ENCODE peak calls at places on chromosomes 6 and 20, in five cellular contexts. S is heart left ventricle, I is H7, C is tibial nerve, J is right lobe of liver. T is an unnamed sample. For H3K27me3, the result is how much of the 10 kb centered on the place peaks cover.

GRCh38 chr20:50390685-50391443 is 119.3 kb upstream of the PTPN1 start:
- DNase-seq in S (no peak), I (no peak), J (no peak), C (no peak), T (no peak)

GRCh38 chr6:17656644-17657043 is 50.1 kb downstream of the NUP153 start:
- DNase-seq in I (no peak), S (no peak), J (no peak), C (no peak), T (no peak)

GRCh38 chr6:84772428-84773132 is 8.2 kb upstream of the TBX18 start:
- DNase-seq in C (no peak), I (peak), S (no peak), J (no peak), T (no peak)

GRCh38 chr20:38805502-38805957 is at the start of gene PPP1R16B:
- DNase-seq in C (no peak), J (peak), I (peak), S (peak), T (no peak)

GRCh38 chr6:127022297-127022696 is 96.2 kb upstream of the RSPO3 start:
- DNase-seq in C (no peak), J (no peak), I (no peak), S (no peak), T (no peak)

GRCh38 chr6:11033825-11034224 is 10.3 kb downstream of the ELOVL2 start:
- DNase-seq in C (no peak), I (no peak), J (no peak), S (no peak), T (peak)

GRCh38 chr20:1802385-1803215 is 92.6 kb upstream of the SIRPA start:
- DNase-seq in C (peak), S (peak), J (peak), I (peak), T (peak)

GRCh38 chr6:125942677-125943527 is 13.7 kb upstream of the HINT3 start:
- DNase-seq in S (no peak), I (no peak), C (no peak), J (no peak), T (no peak)

GRCh38 chr6:26157150-26157837 is 70.1 kb downstream of the HFE start:
- DNase-seq in I (peak), S (peak), C (peak), J (peak), T (no peak)

GRCh38 chr6:14759976-14760672 is 485.7 kb upstream of the JARID2 start:
- DNase-seq in S (no peak), I (no peak), C (no peak), J (no peak), T (no peak)

GRCh38 chr6:439681-440167 is 48.2 kb downstream of the IRF4 start:
- DNase-seq in J (no peak), C (peak), I (no peak), S (peak), T (no peak)

GRCh38 chr20:19937651-19938420 is 79.3 kb upstream of the NAA20 start:
- DNase-seq in S (no peak), J (no peak), I (no peak), C (no peak), T (no peak)

GRCh38 chr6:158039571-158040050 is 57.9 kb downstream of the SYNJ2 start:
- DNase-seq in C (no peak), I (peak), J (no peak), S (peak), T (no peak)

GRCh38 chr6:25056130-25056529 is 120.4 kb upstream of the RIPOR2 start:
- DNase-seq in C (no peak), J (no peak), I (no peak), S (peak), T (no peak)

GRCh38 chr20:54208492-54209044 is 681 bp downstream of the PFDN4 start:
- DNase-seq in I (peak), S (no peak), C (no peak), J (no peak), T (no peak)

GRCh38 chr6:95232477-95232876 is 344.9 kb upstream of the MANEA start:
- DNase-seq in C (no peak), I (no peak), J (no peak), S (no peak), T (no peak)

DNA sequence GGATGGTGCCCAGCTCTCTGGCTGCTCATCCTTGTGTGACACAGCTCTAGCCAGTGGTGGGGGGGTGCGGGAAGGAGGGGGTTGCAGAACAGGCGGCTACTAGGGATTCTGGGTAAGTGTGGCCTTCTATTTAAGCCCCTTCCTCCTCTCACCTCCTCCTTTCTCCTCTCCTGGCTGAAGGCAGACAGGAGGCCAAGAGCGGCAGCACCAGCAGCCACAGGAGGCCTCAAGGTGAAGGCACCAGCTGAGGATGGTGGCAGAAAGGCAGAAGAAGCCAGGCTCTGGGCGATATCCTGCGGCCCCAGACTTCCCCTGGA is 430.2 kb downstream of the PREX1 start:
- DNase-seq in J (no peak), C (no peak), I (no peak), S (peak), T (no peak)
- H3K27me3 ChIP-seq in J (under half), C (under half), I (under half), S (under half), T (under half)

GRCh38 chr20:62597416-62598115 is 44.7 kb upstream of the SLCO4A1 start:
- DNase-seq in J (no peak), S (no peak), I (no peak), C (no peak), T (no peak)

GRCh38 chr20:62595491-62595890 is 46.8 kb upstream of the SLCO4A1 start:
- DNase-seq in J (no peak), C (no peak), I (no peak), S (peak), T (no peak)

GRCh38 chr20:62595069-62595468 is 47.2 kb upstream of the SLCO4A1 start:
- DNase-seq in J (no peak), I (no peak), C (no peak), S (no peak), T (no peak)

GRCh38 chr20:62596921-62597320 is 45.4 kb upstream of the SLCO4A1 start:
- DNase-seq in C (no peak), I (no peak), J (no peak), S (no peak), T (no peak)

GRCh38 chr20:62596486-62596885 is 45.8 kb upstream of the SLCO4A1 start:
- DNase-seq in S (no peak), C (no peak), I (no peak), J (no peak), T (no peak)
- H3K27me3 ChIP-seq in S (under half), C (under half), I (under half), J (under half), T (under half)

GRCh38 chr6:50821431-50822077 is 2.9 kb downstream of the TFAP2B start:
- DNase-seq in J (no peak), S (no peak), C (no peak), I (no peak), T (no peak)

GRCh38 chr6:50820590-50821234 is 2.0 kb downstream of the TFAP2B start:
- DNase-seq in S (no peak), C (no peak), I (no peak), J (no peak), T (no peak)

GRCh38 chr6:50818673-50819072 is at the start of gene TFAP2B:
- DNase-seq in I (no peak), C (no peak), J (no peak), S (no peak), T (no peak)

GRCh38 chr6:50819527-50819905 is 845 bp downstream of the TFAP2B start:
- DNase-seq in J (no peak), C (no peak), S (no peak), I (peak), T (no peak)

DNA sequence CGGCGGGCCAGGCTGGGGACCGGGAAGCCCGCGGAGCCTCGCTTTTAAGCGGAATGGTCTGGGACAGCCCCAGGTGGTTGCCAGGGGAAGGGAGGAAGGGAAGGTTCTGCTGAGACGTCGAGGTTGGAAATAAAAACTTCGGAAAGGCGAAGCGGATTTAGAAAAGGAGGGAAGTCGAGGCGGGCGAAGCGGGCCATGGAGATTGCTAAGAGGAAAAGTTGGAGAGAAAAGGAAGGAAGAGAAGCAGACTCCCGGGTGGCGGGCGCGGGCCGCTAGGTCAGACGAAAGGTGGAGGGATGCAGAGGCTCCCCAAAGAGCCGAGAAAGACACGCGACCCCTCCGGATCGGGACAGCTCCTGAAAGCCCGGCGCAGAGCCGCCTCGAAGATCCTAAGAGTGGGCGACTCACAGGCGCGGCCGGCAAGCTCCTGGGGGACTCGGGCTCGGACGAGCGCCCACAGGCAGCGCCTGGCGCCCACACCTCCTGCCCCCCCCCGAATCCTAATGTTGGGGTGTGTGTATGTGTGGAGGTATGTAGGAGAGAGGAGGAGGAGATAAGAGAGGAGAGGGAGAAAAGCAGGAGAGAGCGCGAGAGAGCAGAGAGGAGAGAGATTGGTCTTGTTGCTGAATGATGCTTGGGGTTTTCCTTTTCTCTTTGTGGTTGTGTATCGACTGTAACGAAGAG is 1.4 kb downstream of the TFAP2B start:
- DNase-seq in C (no peak), J (no peak), S (no peak), I (peak), T (no peak)
- H3K27me3 ChIP-seq in C (under half), J (under half), S (half or more), I (half or more), T (half or more)

GRCh38 chr20:59671661-59672471 is 67.5 kb downstream of the PHACTR3 start:
- DNase-seq in C (no peak), J (no peak), I (no peak), S (no peak), T (peak)
- H3K27me3 ChIP-seq in C (under half), J (under half), I (under half), S (under half), T (under half)

GRCh38 chr20:21715193-21715881 is 9.9 kb downstream of the PAX1 start:
- DNase-seq in C (no peak), J (no peak), I (no peak), S (no peak), T (no peak)

GRCh38 chr20:21712443-21713059 is 7.1 kb downstream of the PAX1 start:
- DNase-seq in S (no peak), C (no peak), J (no peak), I (peak), T (no peak)

GRCh38 chr20:21714297-21715192 is 9.1 kb downstream of the PAX1 start:
- DNase-seq in I (peak), J (no peak), C (no peak), S (no peak), T (no peak)

GRCh38 chr20:21713901-21714296 is 8.4 kb downstream of the PAX1 start:
- DNase-seq in C (no peak), I (peak), J (no peak), S (no peak), T (no peak)

GRCh38 chr20:21713470-21713869 is 8.0 kb downstream of the PAX1 start:
- DNase-seq in I (peak), S (no peak), C (no peak), J (no peak), T (no peak)
- H3K27me3 ChIP-seq in I (half or more), S (half or more), C (under half), J (under half), T (under half)

GRCh38 chr6:3848925-3849605 is at the start of gene FAM50B:
- DNase-seq in J (peak), C (peak), I (peak), S (peak), T (peak)

GRCh38 chr6:3849681-3850450 is 693 bp downstream of the FAM50B start:
- DNase-seq in C (no peak), S (peak), J (no peak), I (no peak), T (no peak)

GRCh38 chr6:3852391-3852790 is 3.2 kb downstream of the FAM50B start:
- DNase-seq in C (no peak), S (no peak), I (no peak), J (no peak), T (no peak)

GRCh38 chr6:3850451-3851203 is 1.5 kb downstream of the FAM50B start:
- DNase-seq in C (no peak), S (no peak), J (no peak), I (peak), T (no peak)

GRCh38 chr6:3851839-3852238 is 2.7 kb downstream of the FAM50B start:
- DNase-seq in J (no peak), C (no peak), S (no peak), I (no peak), T (no peak)
- H3K27me3 ChIP-seq in J (under half), C (under half), S (under half), I (under half), T (under half)

GRCh38 chr6:40346241-40346640 is 240.9 kb downstream of the LRFN2 start:
- DNase-seq in J (no peak), I (no peak), C (no peak), S (no peak), T (no peak)
- H3K27me3 ChIP-seq in J (under half), I (under half), C (under half), S (under half), T (under half)

GRCh38 chr6:150732765-150733539 is 132.6 kb upstream of the MTHFD1L start:
- DNase-seq in I (no peak), J (no peak), S (no peak), C (no peak), T (no peak)

GRCh38 chr6:150735340-150735851 is 130.1 kb upstream of the MTHFD1L start:
- DNase-seq in J (no peak), I (no peak), C (no peak), S (no peak), T (no peak)

GRCh38 chr6:150730801-150731445 is 131.2 kb downstream of the PLEKHG1 start:
- DNase-seq in C (no peak), I (no peak), S (no peak), J (no peak), T (no peak)

GRCh38 chr6:150733726-150734125 is 131.8 kb upstream of the MTHFD1L start:
- DNase-seq in S (no peak), J (no peak), I (no peak), C (no peak), T (no peak)

DNA sequence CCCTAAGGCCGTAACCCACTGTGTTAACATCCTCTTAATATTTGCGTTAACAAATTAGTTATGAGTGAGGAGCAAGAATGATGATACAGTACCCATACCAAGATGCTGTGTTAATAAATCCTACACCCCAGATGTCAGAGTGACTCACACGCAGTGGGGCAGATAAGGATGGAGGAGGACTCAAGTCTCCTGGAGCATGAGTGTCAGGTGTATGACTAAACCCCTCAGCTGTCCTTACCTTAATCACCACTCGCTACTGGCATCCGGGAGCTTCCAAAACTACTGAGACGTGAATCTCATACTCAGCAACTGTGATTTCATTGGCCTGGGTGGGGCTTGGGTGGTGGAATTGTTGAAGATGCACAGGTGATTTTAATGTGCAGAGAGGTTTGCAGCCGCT is 131.3 kb upstream of the MTHFD1L start:
- DNase-seq in S (no peak), J (no peak), I (no peak), C (no peak), T (no peak)
- H3K27me3 ChIP-seq in S (under half), J (under half), I (under half), C (under half), T (under half)

T was measured in SJSA1.